ENCODE peak calls at places on chromosomes 1 and 21, in five cellular contexts. J, O, A, T and G are unnamed samples.

GRCh38 chr1:211345719-211346118 is 19.1 kb downstream of the TRAF5 start:
- DNase-seq in J (no peak), A (no peak), O (no peak), T (no peak), G (no peak)

GRCh38 chr1:29849038-29849750 is 612.9 kb downstream of the PTPRU start:
- DNase-seq in T (no peak), J (no peak), A (peak), O (peak), G (no peak)

GRCh38 chr21:38223893-38224540 is 32.8 kb upstream of the KCNJ15 start:
- DNase-seq in A (no peak), O (peak), T (no peak), J (no peak), G (no peak)

GRCh38 chr1:202085682-202086373 is 36.9 kb upstream of the GPR37L1 start:
- DNase-seq in A (peak), J (no peak), T (no peak), O (no peak), G (peak)

GRCh38 chr1:171245458-171246064 is 2.7 kb upstream of the FMO1 start:
- DNase-seq in A (peak), J (no peak), T (no peak), O (no peak), G (peak)

GRCh38 chr1:21818661-21819060 is 6.6 kb downstream of the LDLRAD2 start:
- DNase-seq in A (peak), J (no peak), O (peak), T (no peak), G (no peak)

GRCh38 chr1:38489844-38490270 is 369.7 kb downstream of the RRAGC start:
- DNase-seq in T (no peak), A (peak), J (no peak), O (peak), G (peak)

GRCh38 chr1:19445417-19446342 is 39.7 kb downstream of the CAPZB start:
- DNase-seq in A (peak), T (no peak), O (no peak), J (no peak), G (no peak)

GRCh38 chr1:3774503-3775247 is 2.1 kb downstream of the SMIM1 start:
- DNase-seq in O (no peak), J (no peak), A (no peak), T (no peak), G (no peak)

GRCh38 chr1:248822148-248823032 is 3.3 kb downstream of the SH3BP5L start:
- DNase-seq in J (no peak), A (no peak), O (peak), T (no peak), G (no peak)

GRCh38 chr1:29793101-29793546 is 556.8 kb downstream of the PTPRU start:
- DNase-seq in O (peak), T (no peak), J (peak), A (peak), G (peak)

GRCh38 chr1:18957136-18957521 is 653 bp upstream of the IFFO2 start:
- DNase-seq in O (peak), T (no peak), A (no peak), J (no peak), G (no peak)

GRCh38 chr1:53511933-53512806 is 53.0 kb downstream of the DMRTB1 start:
- DNase-seq in A (no peak), T (no peak), O (no peak), J (no peak), G (no peak)

GRCh38 chr21:38942617-38943245 is 137.0 kb downstream of the ETS2 start:
- DNase-seq in A (no peak), T (no peak), O (no peak), J (no peak), G (no peak)

GRCh38 chr1:29238601-29238964 is 2.3 kb downstream of the PTPRU start:
- DNase-seq in O (no peak), A (no peak), T (no peak), J (no peak), G (no peak)

GRCh38 chr21:45575304-45575992 is 33.2 kb upstream of the SLC19A1 start:
- DNase-seq in T (no peak), J (no peak), O (no peak), A (no peak), G (no peak)

GRCh38 chr1:35563166-35563565 is 5.6 kb downstream of the NCDN start:
- DNase-seq in T (no peak), A (no peak), O (no peak), J (no peak), G (no peak)

GRCh38 chr21:38295997-38296764 is 39.4 kb downstream of the KCNJ15 start:
- DNase-seq in J (no peak), A (no peak), T (no peak), O (no peak), G (no peak)

GRCh38 chr1:205263580-205264190 is 35.9 kb downstream of the TMCC2 start:
- DNase-seq in A (no peak), J (no peak), O (no peak), T (no peak), G (no peak)

GRCh38 chr1:227583354-227583753 is 20.0 kb downstream of the ZNF678 start:
- DNase-seq in J (no peak), A (no peak), O (no peak), T (no peak), G (no peak)

GRCh38 chr1:173114381-173114780 is 63.6 kb upstream of the TNFSF18 start:
- DNase-seq in T (no peak), O (no peak), A (no peak), J (no peak), G (no peak)

GRCh38 chr1:89723863-89724262 is 90.9 kb downstream of the LRRC8C start:
- DNase-seq in O (no peak), A (no peak), J (no peak), T (no peak), G (no peak)

GRCh38 chr1:247118946-247119446 is 14.8 kb upstream of the ZNF669 start:
- DNase-seq in A (peak), T (no peak), J (no peak), O (peak), G (peak)

GRCh38 chr1:12426030-12426429 is 192.0 kb downstream of the DHRS3 start:
- DNase-seq in J (no peak), O (no peak), T (no peak), A (no peak), G (no peak)

GRCh38 chr1:161791889-161792655 is 26.0 kb downstream of the ATF6 start:
- DNase-seq in J (no peak), O (no peak), A (no peak), T (no peak), G (no peak)